ENCODE peak calls at places on chromosomes 11 and 22, in six cellular contexts. S, N, A, Z, J and O are unnamed samples.

GRCh38 chr11:126647735-126648134 is 292.2 kb downstream of the ST3GAL4 start:
- DNase-seq in S (peak; percentile 67), N (peak; percentile 30), A (no peak), Z (no peak), J (no peak), O (peak; percentile 95)

GRCh38 chr11:21410513-21410912 is 741.1 kb downstream of the NELL1 start:
- DNase-seq in S (no peak), N (no peak), A (no peak), Z (no peak), J (peak; percentile 5), O (no peak)

GRCh38 chr11:86743223-86744118 is 56.9 kb upstream of the PRSS23 start:
- DNase-seq in S (peak; percentile 95), N (no peak), A (no peak), Z (no peak), J (no peak), O (peak; percentile 99)

GRCh38 chr22:47631571-47632102 is 869.2 kb downstream of the TBC1D22A start:
- DNase-seq in S (peak; percentile 91), N (no peak), A (no peak), Z (no peak), J (peak; percentile 71), O (no peak)

GRCh38 chr11:3156282-3156660 is 8.8 kb downstream of the OSBPL5 start:
- DNase-seq in S (no peak), N (no peak), A (no peak), Z (no peak), J (no peak), O (no peak)

GRCh38 chr22:32686354-32686753 is 115.2 kb upstream of the TIMP3 start:
- DNase-seq in S (no peak), N (no peak), A (no peak), Z (no peak), J (no peak), O (no peak)

GRCh38 chr11:107849791-107850190 is 8.8 kb downstream of the SLC35F2 start:
- DNase-seq in S (peak; percentile 35), N (no peak), A (no peak), Z (no peak), J (no peak), O (no peak)

GRCh38 chr11:4459470-4459869 is 10.4 kb downstream of the OR52K2 start:
- DNase-seq in S (no peak), N (no peak), A (no peak), Z (no peak), J (no peak), O (peak; percentile 25)

GRCh38 chr11:59283825-59284772 is 71.4 kb upstream of the MPEG1 start:
- DNase-seq in S (peak; percentile 71), N (peak; percentile 59), A (peak; percentile 75), Z (peak; percentile 67), J (no peak), O (peak; percentile 68)

GRCh38 chr11:8263109-8263768 is 439 bp downstream of the LMO1 start:
- DNase-seq in S (no peak), N (peak; percentile 78), A (peak; percentile 59), Z (no peak), J (peak; percentile 85), O (peak; percentile 42)

GRCh38 chr11:8373519-8374432 is 110.1 kb upstream of the LMO1 start:
- DNase-seq in S (no peak), N (no peak), A (no peak), Z (no peak), J (no peak), O (no peak)

GRCh38 chr11:17972987-17973386 is 39.9 kb downstream of the SERGEF start:
- DNase-seq in S (peak; percentile 35), N (peak; percentile 80), A (peak; percentile 92), Z (no peak), J (peak; percentile 61), O (peak; percentile 88)

GRCh38 chr11:20178976-20179375 is 18.7 kb upstream of the DBX1 start:
- DNase-seq in S (no peak), N (no peak), A (no peak), Z (no peak), J (no peak), O (no peak)

GRCh38 chr11:12330491-12331231 is 46.7 kb upstream of the PARVA start:
- DNase-seq in S (no peak), N (peak; percentile 62), A (peak; percentile 42), Z (no peak), J (no peak), O (peak; percentile 30)

GRCh38 chr22:21790359-21790758 is 54.8 kb upstream of the YPEL1 start:
- DNase-seq in S (no peak), N (no peak), A (no peak), Z (no peak), J (no peak), O (no peak)

GRCh38 chr11:6925636-6926207 is 504 bp upstream of the ZNF215 start:
- DNase-seq in S (peak; percentile 34), N (peak; percentile 42), A (peak; percentile 49), Z (no peak), J (no peak), O (peak; percentile 55)

GRCh38 chr11:93028959-93029536 is 59.6 kb downstream of the MTNR1B start:
- DNase-seq in S (no peak), N (no peak), A (no peak), Z (peak; percentile 46), J (no peak), O (no peak)

GRCh38 chr11:66004186-66004585 is 1.9 kb downstream of the BANF1 start:
- DNase-seq in S (no peak), N (no peak), A (no peak), Z (no peak), J (no peak), O (no peak)

GRCh38 chr22:50730941-50731661 is 6.9 kb upstream of the ACR start:
- DNase-seq in S (no peak), N (no peak), A (peak; percentile 61), Z (no peak), J (peak; percentile 39), O (peak; percentile 47)

GRCh38 chr22:42353883-42354727 is 78.1 kb downstream of the NFAM1 start:
- DNase-seq in S (no peak), N (peak; percentile 79), A (peak; percentile 84), Z (no peak), J (peak; percentile 77), O (peak; percentile 68)

GRCh38 chr22:16970446-16970845 is 37.6 kb downstream of the GAB4 start:
- DNase-seq in S (no peak), N (no peak), A (no peak), Z (no peak), J (no peak), O (no peak)

GRCh38 chr11:128473631-128474030 is 113.7 kb downstream of the ETS1 start:
- DNase-seq in S (no peak), N (no peak), A (no peak), Z (peak; percentile 22), J (no peak), O (peak; percentile 63)

GRCh38 chr11:96119211-96119610 is 195.3 kb upstream of the MTMR2 start:
- DNase-seq in S (no peak), N (no peak), A (no peak), Z (no peak), J (no peak), O (no peak)

GRCh38 chr22:35630387-35630793 is 13.3 kb upstream of the MB start:
- DNase-seq in S (peak; percentile 68), N (peak; percentile 18), A (peak; percentile 39), Z (no peak), J (no peak), O (peak; percentile 78)

GRCh38 chr22:23874871-23875270 is 17.2 kb downstream of the SLC2A11 start:
- DNase-seq in S (no peak), N (no peak), A (no peak), Z (no peak), J (no peak), O (no peak)

GRCh38 chr11:76629853-76630599 is 40.5 kb downstream of the LRRC32 start:
- DNase-seq in S (no peak), N (no peak), A (peak; percentile 37), Z (no peak), J (no peak), O (peak; percentile 53)

GRCh38 chr11:114821626-114822025 is 143.3 kb downstream of the NXPE2 start:
- DNase-seq in S (peak; percentile 24), N (no peak), A (peak; percentile 45), Z (peak; percentile 54), J (no peak), O (peak; percentile 28)

GRCh38 chr11:14678350-14678749 is 34.7 kb downstream of the PDE3B start:
- DNase-seq in S (no peak), N (no peak), A (no peak), Z (no peak), J (no peak), O (no peak)

GRCh38 chr22:31490496-31490925 is 869 bp upstream of the EIF4ENIF1 start:
- DNase-seq in S (peak; percentile 51), N (peak; percentile 43), A (peak; percentile 58), Z (peak; percentile 89), J (peak; percentile 58), O (peak; percentile 85)

GRCh38 chr11:57387284-57388030 is 3.0 kb downstream of the PRG2 start:
- DNase-seq in S (peak; percentile 39), N (no peak), A (no peak), Z (no peak), J (no peak), O (no peak)
- H2AFZ ChIP-seq in S (no peak overlapping the region), N (no peak overlapping the region), A (no peak overlapping the region), Z (no peak overlapping the region), J (no peak overlapping the region), O (no peak overlapping the region)

GRCh38 chr11:35215945-35216344 is 77.0 kb downstream of the CD44 start:
- DNase-seq in S (no peak), N (no peak), A (no peak), Z (no peak), J (no peak), O (peak; percentile 27)
- H3F3A ChIP-seq in S (no peaks in the 10 kb centered on the region), N (no peaks in the 10 kb centered on the region), A (no peaks in the 10 kb centered on the region), Z (peaks cover 5% of the 10 kb centered on the region), J (peaks cover 48% of the 10 kb centered on the region), O (peaks cover 93% of the 10 kb centered on the region)

GRCh38 chr22:38707346-38707745 is 1.6 kb downstream of the GTPBP1 start:
- DNase-seq in S (peak; percentile 82), N (no peak), A (no peak), Z (no peak), J (no peak), O (peak; percentile 75)

GRCh38 chr22:38709306-38709705 is 3.6 kb downstream of the GTPBP1 start:
- DNase-seq in S (no peak), N (no peak), A (no peak), Z (peak; percentile 63), J (no peak), O (no peak)

GRCh38 chr22:38706101-38706884 is 549 bp downstream of the GTPBP1 start:
- DNase-seq in S (no peak), N (peak; percentile 64), A (peak; percentile 38), Z (peak; percentile 52), J (peak; percentile 64), O (peak; percentile 71)

GRCh38 chr22:38706885-38707180 is 1.1 kb downstream of the GTPBP1 start:
- DNase-seq in S (peak; percentile 7), N (no peak), A (no peak), Z (no peak), J (no peak), O (peak; percentile 59)

DNA sequence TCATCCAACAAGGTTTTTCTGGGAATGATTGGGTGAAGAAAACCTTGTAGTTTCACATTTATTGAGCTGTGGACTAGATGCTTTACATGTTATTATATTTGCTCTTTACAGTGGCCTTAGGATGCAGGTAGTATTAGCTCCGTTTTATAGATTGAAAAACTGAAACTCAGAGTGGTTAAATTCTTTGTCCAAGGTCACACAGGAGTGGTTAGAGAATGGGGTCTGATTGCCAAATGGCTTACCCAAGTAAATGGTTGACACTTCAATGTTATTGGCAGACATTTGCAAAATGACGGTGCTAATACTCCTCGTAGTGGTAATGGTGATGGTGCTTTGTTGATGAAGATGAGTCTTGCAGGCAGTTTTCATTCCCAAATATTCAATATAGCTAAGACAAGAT is 2.2 kb downstream of the GTPBP1 start:
- DNase-seq in S (no peak), N (no peak), A (no peak), Z (no peak), J (no peak), O (no peak)
- H3K4me3 ChIP-seq in S (peak overlapping the region; percentile 95), N (peak overlapping the region; percentile 88), A (peak overlapping the region; percentile 83), Z (peak overlapping the region; percentile 80), J (no peak overlapping the region), O (peak overlapping the region; percentile 88)

GRCh38 chr11:94740083-94740974 is 27.8 kb upstream of the AMOTL1 start:
- DNase-seq in S (peak; percentile 54), N (peak; percentile 81), A (peak; percentile 70), Z (peak; percentile 12), J (peak; percentile 89), O (peak; percentile 80)
- H2AFZ ChIP-seq in S (peak overlapping the region; percentile 92), N (peak overlapping the region; percentile 95), A (peak overlapping the region; percentile 100), Z (peak overlapping the region; percentile 81), J (peak overlapping the region; percentile 95), O (peak overlapping the region; percentile 84)